ENCODE peak calls at places on chromosomes 3 and 15, in four cellular contexts. One of them, this sample, is unnamed.

GRCh38 chr15:66017009-66017408 is 147.7 kb downstream of the RAB11A start:
- DNase-seq in activated effector memory CD4-positive, alpha-beta T cell treated with Interleukin-2 at 50 U/mL for 16 hours: no peak
- DNase-seq in choroid plexus epithelial cell: no peak
- DNase-seq in progenitor cell of endocrine pancreas: no peak
- DNase-seq in this sample: no peak

GRCh38 chr15:73922186-73923151 is 3.8 kb upstream of the LOXL1 start:
- DNase-seq in progenitor cell of endocrine pancreas: no peak
- DNase-seq in choroid plexus epithelial cell: peak; percentile 70
- DNase-seq in activated effector memory CD4-positive, alpha-beta T cell treated with Interleukin-2 at 50 U/mL for 16 hours: no peak
- DNase-seq in this sample: peak; percentile 70

GRCh38 chr15:94263341-94264273 is 32.2 kb downstream of the MCTP2 start:
- DNase-seq in activated effector memory CD4-positive, alpha-beta T cell treated with Interleukin-2 at 50 U/mL for 16 hours: no peak
- DNase-seq in choroid plexus epithelial cell: no peak
- DNase-seq in progenitor cell of endocrine pancreas: no peak
- DNase-seq in this sample: peak; percentile 48

GRCh38 chr15:42576040-42576594 is 711 bp downstream of the STARD9 start:
- DNase-seq in progenitor cell of endocrine pancreas: no peak
- DNase-seq in choroid plexus epithelial cell: no peak
- DNase-seq in activated effector memory CD4-positive, alpha-beta T cell treated with Interleukin-2 at 50 U/mL for 16 hours: no peak
- DNase-seq in this sample: no peak

GRCh38 chr15:52651868-52652267 is 27.3 kb downstream of the ATOSA start:
- DNase-seq in activated effector memory CD4-positive, alpha-beta T cell treated with Interleukin-2 at 50 U/mL for 16 hours: peak; percentile 3
- DNase-seq in progenitor cell of endocrine pancreas: peak; percentile 11
- DNase-seq in choroid plexus epithelial cell: peak; percentile 99
- DNase-seq in this sample: peak; percentile 98

GRCh38 chr15:90557651-90558084 is 27.9 kb downstream of the CRTC3 start:
- DNase-seq in activated effector memory CD4-positive, alpha-beta T cell treated with Interleukin-2 at 50 U/mL for 16 hours: no peak
- DNase-seq in progenitor cell of endocrine pancreas: no peak
- DNase-seq in choroid plexus epithelial cell: peak; percentile 44
- DNase-seq in this sample: peak; percentile 65

GRCh38 chr15:92393287-92393993 is at the start of gene ST8SIA2:
- DNase-seq in activated effector memory CD4-positive, alpha-beta T cell treated with Interleukin-2 at 50 U/mL for 16 hours: no peak
- DNase-seq in progenitor cell of endocrine pancreas: peak; percentile 65
- DNase-seq in choroid plexus epithelial cell: no peak
- DNase-seq in this sample: no peak

GRCh38 chr3:185308126-185308754 is 54.4 kb upstream of the EHHADH start:
- DNase-seq in activated effector memory CD4-positive, alpha-beta T cell treated with Interleukin-2 at 50 U/mL for 16 hours: no peak
- DNase-seq in choroid plexus epithelial cell: peak; percentile 84
- DNase-seq in progenitor cell of endocrine pancreas: peak; percentile 42
- DNase-seq in this sample: peak; percentile 55

GRCh38 chr15:67025719-67026118 is 39.7 kb upstream of the SMAD3 start:
- DNase-seq in activated effector memory CD4-positive, alpha-beta T cell treated with Interleukin-2 at 50 U/mL for 16 hours: no peak
- DNase-seq in progenitor cell of endocrine pancreas: no peak
- DNase-seq in choroid plexus epithelial cell: peak; percentile 79
- DNase-seq in this sample: peak; percentile 51

GRCh38 chr15:43775411-43775965 is 1.3 kb downstream of the ELL3 start:
- DNase-seq in activated effector memory CD4-positive, alpha-beta T cell treated with Interleukin-2 at 50 U/mL for 16 hours: no peak
- DNase-seq in choroid plexus epithelial cell: no peak
- DNase-seq in progenitor cell of endocrine pancreas: no peak
- DNase-seq in this sample: peak; percentile 58

GRCh38 chr15:93467327-93467726 is 378.3 kb upstream of the RGMA start:
- DNase-seq in activated effector memory CD4-positive, alpha-beta T cell treated with Interleukin-2 at 50 U/mL for 16 hours: no peak
- DNase-seq in choroid plexus epithelial cell: no peak
- DNase-seq in progenitor cell of endocrine pancreas: no peak
- DNase-seq in this sample: no peak

GRCh38 chr3:71726106-71726505 is 904 bp upstream of the EIF4E3 start:
- DNase-seq in progenitor cell of endocrine pancreas: no peak
- DNase-seq in activated effector memory CD4-positive, alpha-beta T cell treated with Interleukin-2 at 50 U/mL for 16 hours: no peak
- DNase-seq in choroid plexus epithelial cell: no peak
- DNase-seq in this sample: no peak